ENCODE peak calls at places on chromosome 10, in five cellular contexts. K, B, I, P and Q are unnamed samples.

GRCh38 chr10:60942604-60943269 is 1.2 kb downstream of the RHOBTB1 start:
- ATAC-seq in K (peak; percentile 33), I (peak; percentile 55), B (peak; percentile 27), P (peak; percentile 29), Q (no peak)

GRCh38 chr10:113965077-113965476 is 78.6 kb upstream of the ADRB1 start:
- ATAC-seq in K (no peak), I (peak; percentile 5), P (no peak), B (no peak), Q (no peak)

GRCh38 chr10:22230331-22230833 is 12.6 kb upstream of the EBLN1 start:
- ATAC-seq in K (peak; percentile 75), B (no peak), I (peak; percentile 43), P (peak; percentile 14), Q (no peak)

GRCh38 chr10:89207181-89207800 is at the start of gene CH25H:
- ATAC-seq in I (peak; percentile 59), P (peak; percentile 89), B (peak; percentile 76), K (peak; percentile 25), Q (peak; percentile 83)

GRCh38 chr10:70355234-70356021 is 27.0 kb downstream of the LRRC20 start:
- ATAC-seq in P (peak; percentile 62), K (no peak), B (no peak), I (peak; percentile 79), Q (no peak)

GRCh38 chr10:57946833-57947232 is 320.9 kb downstream of the IPMK start:
- ATAC-seq in K (no peak), B (no peak), P (no peak), I (no peak), Q (no peak)

GRCh38 chr10:10985361-10985760 is 32.3 kb upstream of the CELF2 start:
- ATAC-seq in K (no peak), I (no peak), B (no peak), P (no peak), Q (no peak)

GRCh38 chr10:24255115-24255895 is 46.4 kb downstream of the KIAA1217 start:
- ATAC-seq in P (no peak), B (no peak), K (no peak), I (no peak), Q (no peak)

GRCh38 chr10:29725133-29725720 is 90.5 kb upstream of the SVIL start:
- ATAC-seq in P (peak; percentile 71), K (no peak), B (no peak), I (peak; percentile 80), Q (no peak)

GRCh38 chr10:104089621-104090020 is 3.9 kb upstream of the COL17A1 start:
- ATAC-seq in K (no peak), P (no peak), B (no peak), I (no peak), Q (no peak)

GRCh38 chr10:34333513-34333912 is 481.6 kb downstream of the PARD3 start:
- ATAC-seq in P (no peak), K (no peak), I (no peak), B (no peak), Q (no peak)

GRCh38 chr10:66835400-66835799 is 90.4 kb upstream of the LRRTM3 start:
- ATAC-seq in B (no peak), K (no peak), P (no peak), I (no peak), Q (no peak)

GRCh38 chr10:35040761-35041501 is 49.2 kb downstream of the CUL2 start:
- ATAC-seq in I (no peak), K (peak; percentile 33), B (peak; percentile 24), P (peak; percentile 17), Q (no peak)

GRCh38 chr10:96073722-96074121 is 30.3 kb downstream of the CCNJ start:
- ATAC-seq in B (no peak), P (no peak), I (peak; percentile 52), K (no peak), Q (no peak)

GRCh38 chr10:73287441-73287840 is 35.0 kb upstream of the MRPS16 start:
- ATAC-seq in B (no peak), K (no peak), I (no peak), P (no peak), Q (no peak)

GRCh38 chr10:129604333-129605032 is 137.4 kb downstream of the MGMT start:
- ATAC-seq in K (no peak), P (no peak), I (peak; percentile 51), B (no peak), Q (no peak)

GRCh38 chr10:125264752-125265578 is 104.6 kb upstream of the CTBP2 start:
- ATAC-seq in B (no peak), P (no peak), I (no peak), K (no peak), Q (no peak)

GRCh38 chr10:128695931-128696330 is 569.7 kb upstream of the MKI67 start:
- ATAC-seq in P (no peak), I (no peak), B (no peak), K (peak; percentile 36), Q (no peak)

GRCh38 chr10:18607503-18607902 is 43.9 kb downstream of the NSUN6 start:
- ATAC-seq in I (no peak), K (peak; percentile 68), P (no peak), B (no peak), Q (no peak)

GRCh38 chr10:65419629-65420028 is 1506.2 kb upstream of the LRRTM3 start:
- ATAC-seq in I (no peak), K (no peak), B (no peak), P (no peak), Q (no peak)

GRCh38 chr10:4678951-4679671 is 146.9 kb upstream of the AKR1E2 start:
- ATAC-seq in P (no peak), I (no peak), B (no peak), K (no peak), Q (no peak)

GRCh38 chr10:4676566-4676965 is 149.4 kb upstream of the AKR1E2 start:
- ATAC-seq in B (no peak), I (no peak), K (no peak), P (no peak), Q (no peak)

GRCh38 chr10:4673279-4674040 is 152.5 kb upstream of the AKR1E2 start:
- ATAC-seq in P (no peak), B (no peak), K (no peak), I (no peak), Q (no peak)

GRCh38 chr10:4677296-4678021 is 148.5 kb upstream of the AKR1E2 start:
- ATAC-seq in B (no peak), I (no peak), P (peak; percentile 83), K (no peak), Q (peak; percentile 92)

GRCh38 chr10:4678023-4678950 is 147.7 kb upstream of the AKR1E2 start:
- ATAC-seq in K (no peak), B (peak; percentile 48), P (peak; percentile 63), I (no peak), Q (peak; percentile 87)
- TF ChIP-seq EP300 in K (no peak), B (no peak), P (no peak), I (no peak), Q (no peak)

DNA sequence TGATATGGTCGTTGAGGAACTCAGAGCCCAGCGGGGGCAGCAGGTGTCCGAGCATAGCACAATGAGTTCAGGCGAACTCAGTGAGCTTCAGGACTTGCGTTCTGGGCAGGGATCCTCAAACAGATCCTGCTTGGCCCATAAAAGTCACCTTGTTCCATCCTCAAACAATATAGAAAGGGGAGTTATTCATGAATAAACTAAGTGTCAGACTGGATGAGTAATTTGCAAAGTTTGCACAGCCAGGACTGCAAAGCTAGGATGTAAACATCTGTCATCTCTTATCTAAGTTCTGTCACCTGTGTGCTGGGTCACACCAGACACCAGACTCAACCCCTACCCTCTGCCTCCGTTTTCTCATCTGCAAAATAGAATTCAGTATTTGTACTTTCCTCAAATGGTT is 58.0 kb upstream of the PFKP start:
- ATAC-seq in K (no peak), B (no peak), I (no peak), P (no peak), Q (no peak)
- TF ChIP-seq POLR2AphosphoS5 in K (no peak), B (no peak), I (no peak), P (no peak), Q (no peak)

GRCh38 chr10:14837756-14838581 is at the start of the genes CDNF, HSPA14 and MSANTD7:
- ATAC-seq in I (peak; percentile 98), B (peak; percentile 96), P (peak; percentile 99), K (peak; percentile 97), Q (peak; percentile 98)
- TF ChIP-seq EP300 in I (no peak), B (no peak), P (no peak), K (no peak), Q (no peak)

DNA sequence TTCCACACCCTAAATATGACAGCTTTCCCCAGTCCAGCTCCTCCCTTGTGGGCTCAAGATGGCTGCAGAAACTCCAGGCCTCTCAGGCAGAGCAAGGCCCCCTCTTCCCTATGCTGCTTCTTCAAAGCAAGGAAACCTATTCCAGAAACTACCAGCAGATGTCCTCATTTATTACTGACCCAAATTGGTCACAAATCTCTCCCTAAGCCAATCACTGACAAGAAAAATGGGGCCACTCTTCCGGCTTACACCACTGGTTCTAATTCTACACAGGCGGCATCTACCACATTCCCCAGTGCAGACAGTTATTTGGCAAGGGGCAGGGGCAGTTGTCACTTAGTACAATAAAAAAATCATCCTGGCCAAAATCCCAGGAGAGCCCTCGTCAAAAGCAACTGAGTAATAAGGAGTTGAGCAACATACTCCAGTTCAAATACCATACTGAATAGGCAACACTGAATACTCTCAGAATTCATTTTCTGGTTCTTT is 150.4 kb downstream of the SFMBT2 start:
- ATAC-seq in B (peak; percentile 86), K (peak; percentile 92), P (peak; percentile 91), I (peak; percentile 91), Q (peak; percentile 97)
- TF ChIP-seq POLR2AphosphoS5 in B (no peak), K (no peak), P (peak; percentile 39), I (no peak), Q (peak; percentile 98)

GRCh38 chr10:26378763-26379361 is 59.3 kb upstream of the APBB1IP start:
- ATAC-seq in K (no peak), P (peak; percentile 86), I (no peak), B (no peak), Q (peak; percentile 22)
- TF ChIP-seq EP300 in K (no peak), P (no peak), I (no peak), B (no peak), Q (no peak)

DNA sequence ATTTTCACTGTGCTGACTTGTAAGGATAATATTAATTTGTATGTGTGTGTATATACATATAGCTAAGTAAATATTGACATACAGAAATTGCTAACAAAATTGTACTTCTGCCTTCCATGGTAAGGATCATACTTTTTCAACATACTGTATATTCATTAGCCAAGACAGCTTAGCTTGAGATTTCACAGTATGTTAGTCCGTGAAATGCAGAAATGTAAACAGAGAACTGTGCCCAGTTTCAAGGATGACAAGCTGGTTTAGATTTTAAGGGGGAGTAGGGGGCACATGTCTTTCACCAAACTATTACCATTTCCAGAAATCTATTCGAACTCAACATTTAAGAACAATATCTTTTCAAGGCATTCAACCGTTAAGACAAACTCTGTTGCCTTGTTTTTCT is 182.3 kb downstream of the SORCS1 start:
- ATAC-seq in K (no peak), I (no peak), P (no peak), B (no peak), Q (no peak)
- TF ChIP-seq POLR2AphosphoS5 in K (no peak), I (no peak), P (no peak), B (no peak), Q (peak; percentile 47)